ENCODE peak calls at places on chromosomes 3 and 15, in nine cellular contexts. D is osteocyte, H is stomach, R is fibroblast of pulmonary artery, Y is astrocyte of the spinal cord, F is RWPE1, G is esophagus squamous epithelium, J is AG04450, T is AG09309. Z is an unnamed sample.

GRCh38 chr3:177440456-177441105 is 243.3 kb upstream of the TBL1XR1 start:
- DNase-seq in D (no peak), H (no peak), R (no peak), Y (no peak), F (no peak), G (no peak), J (no peak), T (no peak), Z (no peak)

GRCh38 chr15:40340740-40341400 is at the start of gene CCDC9B:
- DNase-seq in D (peak), H (peak), R (peak), Y (peak), F (peak), G (no peak), J (no peak), T (peak), Z (no peak)

GRCh38 chr3:32973982-32974381 is 22.5 kb downstream of the CCR4 start:
- DNase-seq in D (no peak), H (no peak), R (no peak), Y (peak), F (no peak), G (no peak), J (peak), T (no peak), Z (no peak)

GRCh38 chr15:25060996-25061620 is 106.3 kb downstream of the SNRPN start:
- DNase-seq in D (peak), H (no peak), R (no peak), Y (no peak), F (no peak), G (no peak), J (no peak), T (no peak), Z (no peak)

GRCh38 chr15:66839511-66840112 is 137.6 kb downstream of the SMAD6 start:
- DNase-seq in D (no peak), H (no peak), R (no peak), Y (peak), F (no peak), G (no peak), J (no peak), T (no peak), Z (no peak)

GRCh38 chr3:73784647-73785420 is 160.1 kb upstream of the PDZRN3 start:
- DNase-seq in D (no peak), H (no peak), R (no peak), Y (peak), F (no peak), G (no peak), J (no peak), T (no peak), Z (no peak)

GRCh38 chr15:75840659-75841058 is 2.6 kb upstream of the UBE2Q2 start:
- DNase-seq in D (no peak), H (no peak), R (peak), Y (peak), F (peak), G (no peak), J (no peak), T (peak), Z (no peak)

GRCh38 chr3:18410205-18410604 is 14.9 kb downstream of the SATB1 start:
- DNase-seq in D (no peak), H (no peak), R (no peak), Y (no peak), F (no peak), G (no peak), J (no peak), T (no peak), Z (no peak)

GRCh38 chr3:152574461-152575079 is 260.4 kb upstream of the P2RY1 start:
- DNase-seq in D (no peak), H (no peak), R (peak), Y (peak), F (peak), G (no peak), J (no peak), T (peak), Z (no peak)

GRCh38 chr3:129346690-129347440 is 68.2 kb downstream of the HMCES start:
- DNase-seq in D (no peak), H (no peak), R (no peak), Y (no peak), F (no peak), G (no peak), J (no peak), T (no peak), Z (no peak)

GRCh38 chr3:42581709-42582473 is at the start of gene SEC22C:
- DNase-seq in D (peak), H (peak), R (peak), Y (peak), F (peak), G (peak), J (peak), T (peak), Z (peak)

GRCh38 chr15:94287794-94288246 is 56.5 kb downstream of the MCTP2 start:
- DNase-seq in D (no peak), H (peak), R (no peak), Y (no peak), F (no peak), G (no peak), J (no peak), T (no peak), Z (no peak)

GRCh38 chr15:74889390-74889881 is 406 bp upstream of the MPI start:
- DNase-seq in D (no peak), H (peak), R (peak), Y (no peak), F (no peak), G (no peak), J (no peak), T (no peak), Z (no peak)

GRCh38 chr3:73449774-73450173 is 175.0 kb downstream of the PDZRN3 start:
- DNase-seq in D (no peak), H (no peak), R (no peak), Y (no peak), F (no peak), G (no peak), J (no peak), T (no peak), Z (no peak)

GRCh38 chr3:60573494-60573893 is 677.8 kb downstream of the FHIT start:
- DNase-seq in D (no peak), H (no peak), R (no peak), Y (peak), F (peak), G (no peak), J (peak), T (no peak), Z (no peak)

GRCh38 chr3:66163222-66163621 is 57.6 kb upstream of the SLC25A26 start:
- DNase-seq in D (no peak), H (no peak), R (no peak), Y (no peak), F (no peak), G (no peak), J (no peak), T (no peak), Z (no peak)

GRCh38 chr15:70670680-70671079 is 92.7 kb downstream of the UACA start:
- DNase-seq in D (no peak), H (no peak), R (peak), Y (peak), F (peak), G (no peak), J (no peak), T (no peak), Z (no peak)
- TF ChIP-seq CTCF in D (peak), H (no peak), R (peak), Y (peak), F (peak), G (no peak), J (peak), T (no peak), Z (peak)

DNA sequence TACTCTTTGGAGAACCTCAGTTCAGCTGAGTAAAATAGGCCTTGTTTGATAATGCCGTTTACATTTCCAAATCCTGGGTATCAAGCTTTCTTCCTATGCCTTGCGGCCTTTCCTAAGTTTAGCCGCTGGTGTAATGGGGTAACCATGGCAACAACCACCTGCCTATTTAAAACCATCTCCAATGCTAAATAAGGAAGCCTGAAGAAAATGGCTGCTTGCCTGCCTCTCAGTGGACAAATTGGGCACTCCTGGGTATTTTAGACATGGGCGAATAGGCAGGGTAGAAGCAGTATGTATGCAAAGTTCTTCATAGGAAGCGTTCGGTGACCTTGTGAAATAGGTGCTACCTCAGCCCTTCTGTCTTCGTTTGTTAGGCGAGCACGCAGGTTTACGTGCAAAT is 122.7 kb downstream of the DGKG start:
- DNase-seq in D (no peak), H (peak), R (peak), Y (peak), F (no peak), G (no peak), J (no peak), T (no peak), Z (no peak)
- TF ChIP-seq CTCF in D (no peak), H (no peak), R (no peak), Y (no peak), F (no peak), G (no peak), J (no peak), T (no peak), Z (peak)

GRCh38 chr3:78497692-78498091 is 1270.1 kb downstream of the ROBO1 start:
- DNase-seq in D (no peak), H (no peak), R (peak), Y (no peak), F (no peak), G (no peak), J (no peak), T (peak), Z (no peak)
- TF ChIP-seq CTCF in D (no peak), H (no peak), R (no peak), Y (no peak), F (no peak), G (no peak), J (no peak), T (peak), Z (no peak)

GRCh38 chr3:52792961-52793695 is 1.5 kb upstream of the ITIH3 start:
- DNase-seq in D (no peak), H (no peak), R (no peak), Y (no peak), F (no peak), G (no peak), J (no peak), T (peak), Z (no peak)

GRCh38 chr3:52791396-52791795 is 3.2 kb upstream of the ITIH3 start:
- DNase-seq in D (no peak), H (no peak), R (no peak), Y (no peak), F (no peak), G (no peak), J (no peak), T (no peak), Z (no peak)

GRCh38 chr3:52793702-52794611 is 639 bp upstream of the ITIH3 start:
- DNase-seq in D (no peak), H (no peak), R (no peak), Y (no peak), F (no peak), G (no peak), J (no peak), T (no peak), Z (no peak)

GRCh38 chr3:52791928-52792327 is 2.7 kb upstream of the ITIH3 start:
- DNase-seq in D (no peak), H (no peak), R (no peak), Y (no peak), F (no peak), G (no peak), J (no peak), T (no peak), Z (no peak)

DNA sequence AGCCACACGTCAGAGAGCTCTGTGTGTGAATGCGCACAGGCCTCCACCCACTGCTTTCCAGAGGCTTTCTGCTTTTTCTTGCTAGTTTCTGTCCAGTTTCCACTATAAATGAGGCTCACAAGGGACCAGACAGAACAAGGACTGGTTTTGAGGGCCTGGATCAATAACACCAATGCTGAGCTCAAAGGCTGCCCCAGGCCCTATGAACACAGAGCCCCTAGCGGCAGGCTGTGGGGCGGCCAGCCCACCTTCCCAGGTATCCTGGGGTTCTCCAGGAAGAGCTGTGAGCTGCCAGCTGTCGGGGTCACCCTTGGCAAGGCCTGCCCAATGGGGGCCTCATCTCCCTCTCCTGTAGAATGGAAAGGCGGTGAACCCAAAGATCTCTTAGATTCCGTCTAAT is 2.2 kb upstream of the ITIH3 start:
- DNase-seq in D (no peak), H (no peak), R (no peak), Y (no peak), F (no peak), G (no peak), J (no peak), T (no peak), Z (no peak)
- TF ChIP-seq CTCF in D (no peak), H (no peak), R (no peak), Y (peak), F (no peak), G (no peak), J (peak), T (no peak), Z (peak)

DNA sequence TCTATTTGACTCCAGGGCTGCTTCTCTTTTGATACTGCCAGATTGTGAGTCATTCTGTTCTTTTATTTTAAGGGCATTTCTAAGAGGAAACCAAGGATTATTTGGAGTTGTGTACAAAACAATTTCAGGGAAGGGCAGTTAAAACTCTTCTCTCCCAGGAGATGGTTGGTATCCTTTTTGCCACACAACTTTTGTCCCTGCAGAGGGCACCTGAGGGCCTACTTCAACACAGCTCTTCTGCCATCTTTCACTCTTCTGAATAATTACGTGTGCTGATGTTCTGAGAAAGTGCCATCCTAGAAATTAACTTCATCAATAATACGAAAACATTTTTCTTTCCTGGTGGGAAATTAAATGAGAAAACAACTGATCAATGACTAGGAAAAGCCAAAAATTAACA is 75.7 kb upstream of the GADL1 start:
- DNase-seq in D (no peak), H (no peak), R (peak), Y (no peak), F (peak), G (no peak), J (no peak), T (no peak), Z (no peak)
- TF ChIP-seq CTCF in D (peak), H (no peak), R (peak), Y (peak), F (no peak), G (no peak), J (peak), T (peak), Z (no peak)

GRCh38 chr3:105999856-106000255 is 131.0 kb upstream of the CBLB start:
- DNase-seq in D (no peak), H (no peak), R (no peak), Y (no peak), F (no peak), G (no peak), J (no peak), T (no peak), Z (no peak)

GRCh38 chr3:105997466-105997799 is 128.6 kb upstream of the CBLB start:
- DNase-seq in D (no peak), H (no peak), R (no peak), Y (no peak), F (no peak), G (no peak), J (no peak), T (no peak), Z (no peak)

GRCh38 chr3:105996781-105997180 is 128.0 kb upstream of the CBLB start:
- DNase-seq in D (no peak), H (no peak), R (no peak), Y (peak), F (no peak), G (no peak), J (no peak), T (no peak), Z (no peak)

GRCh38 chr3:106001923-106002322 is 133.1 kb upstream of the CBLB start:
- DNase-seq in D (no peak), H (no peak), R (no peak), Y (no peak), F (no peak), G (no peak), J (no peak), T (no peak), Z (no peak)

DNA sequence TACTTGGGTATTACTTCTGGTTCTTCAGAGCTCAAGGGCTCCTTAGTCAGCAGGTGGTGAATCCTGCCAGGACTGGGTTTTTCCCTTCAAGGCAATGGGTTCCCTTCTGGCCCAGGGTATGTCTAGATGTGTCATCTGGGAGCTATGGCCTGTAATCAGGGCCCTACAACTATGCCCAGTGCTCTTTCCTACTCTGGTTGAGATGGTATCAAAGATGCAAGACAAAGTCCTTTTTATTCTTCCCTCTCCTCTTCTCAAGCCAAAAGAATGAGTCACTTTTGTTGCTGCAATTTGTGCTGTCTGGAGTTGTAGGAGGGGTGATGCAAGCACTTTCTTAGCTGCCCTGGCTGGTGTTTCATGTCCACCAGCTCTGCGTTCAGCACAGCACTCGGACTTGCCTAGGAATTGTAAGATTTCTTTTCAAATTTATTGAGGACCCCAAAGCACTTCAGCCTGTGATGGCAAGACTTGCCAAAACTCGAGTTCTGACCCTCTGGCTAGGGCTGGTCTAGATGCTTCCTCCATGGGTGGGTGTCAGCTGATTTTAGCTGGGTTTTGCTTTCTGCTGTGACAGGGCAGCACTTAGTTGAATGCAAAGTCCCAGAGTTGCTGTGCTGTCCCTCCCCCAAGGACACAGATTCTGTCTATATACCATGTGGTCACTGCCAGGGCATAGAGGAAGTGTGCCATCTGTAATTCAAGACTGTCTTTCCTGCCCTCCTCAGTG is 129.2 kb upstream of the CBLB start:
- DNase-seq in D (no peak), H (no peak), R (peak), Y (peak), F (peak), G (no peak), J (peak), T (peak), Z (no peak)
- TF ChIP-seq CTCF in D (no peak), H (no peak), R (no peak), Y (no peak), F (no peak), G (no peak), J (no peak), T (no peak), Z (no peak)

DNA sequence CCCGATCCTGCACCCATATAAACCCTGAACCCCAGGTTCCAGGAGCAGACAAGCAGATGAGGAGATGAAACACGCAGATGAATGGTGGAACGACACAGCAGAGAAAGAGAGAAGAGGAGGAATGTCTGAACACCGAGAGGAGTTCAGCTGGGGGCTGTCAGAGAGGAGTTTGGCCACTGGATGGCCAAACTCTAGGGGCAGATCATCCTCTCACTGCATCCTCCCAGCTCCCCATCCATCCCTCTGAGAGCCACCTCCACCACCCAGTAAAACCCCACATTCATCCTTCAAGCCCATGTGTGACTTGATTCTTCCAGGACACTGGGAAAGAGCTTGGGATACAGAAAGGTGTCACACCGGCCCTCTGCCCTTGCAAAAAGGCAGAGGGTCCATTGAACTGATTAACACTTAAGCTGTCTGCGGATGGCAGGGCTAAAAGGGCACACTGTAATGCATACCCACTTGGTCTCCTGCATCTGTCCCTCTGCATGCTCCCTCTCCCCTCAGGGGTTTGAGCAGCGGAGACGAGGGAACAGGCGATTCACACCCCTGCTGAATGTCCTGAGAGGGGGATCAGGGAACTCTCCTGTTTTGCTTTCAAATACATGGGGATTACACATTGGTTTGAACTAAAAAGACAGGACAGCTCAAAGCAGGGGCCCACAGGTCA is 53.8 kb downstream of the TMED3 start:
- DNase-seq in D (no peak), H (no peak), R (no peak), Y (no peak), F (no peak), G (no peak), J (no peak), T (no peak), Z (no peak)
- TF ChIP-seq CTCF in D (no peak), H (no peak), R (no peak), Y (no peak), F (no peak), G (no peak), J (no peak), T (no peak), Z (no peak)

DNA sequence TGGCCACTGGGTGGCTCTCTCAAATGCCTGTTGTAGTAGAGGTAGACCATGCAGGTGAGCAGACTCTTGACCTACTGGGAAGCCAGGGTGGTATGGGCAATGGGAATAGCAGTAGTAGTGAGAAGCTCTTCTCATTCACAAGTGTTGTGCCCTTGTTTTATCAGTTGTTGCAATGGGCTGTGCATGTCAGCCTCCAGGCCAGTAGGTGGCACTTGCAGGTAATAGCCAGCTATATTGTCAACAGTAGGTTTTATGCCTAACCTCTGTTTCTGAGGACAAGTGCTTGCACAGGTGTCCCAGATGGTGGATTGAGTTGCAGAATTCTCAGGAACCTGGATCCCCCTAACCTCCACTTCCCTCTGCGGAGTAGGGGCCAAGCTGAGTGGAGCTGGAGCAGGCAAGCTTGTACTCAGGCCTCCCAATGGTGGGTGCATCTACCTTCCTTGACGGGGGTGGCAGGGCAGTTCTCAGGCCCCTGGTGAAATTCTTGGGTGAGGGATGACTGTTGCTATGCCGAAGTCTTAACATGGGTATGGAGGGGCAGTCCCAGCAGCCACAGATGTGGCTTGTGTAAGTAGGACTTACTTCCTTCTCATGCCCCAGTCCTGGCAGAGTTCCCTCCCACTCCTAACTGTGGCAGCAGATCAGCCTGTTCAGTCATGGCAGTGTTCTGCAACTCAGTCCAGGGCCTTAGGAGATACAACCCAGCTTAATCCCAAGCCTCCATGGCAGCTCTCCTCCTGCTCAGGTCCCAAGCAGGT is 104.3 kb downstream of the NEO1 start:
- DNase-seq in D (no peak), H (no peak), R (no peak), Y (no peak), F (no peak), G (no peak), J (no peak), T (no peak), Z (no peak)
- TF ChIP-seq CTCF in D (no peak), H (no peak), R (no peak), Y (no peak), F (no peak), G (no peak), J (no peak), T (no peak), Z (no peak)

GRCh38 chr15:29935296-29936020 is 113.2 kb upstream of the TJP1 start:
- DNase-seq in D (no peak), H (peak), R (no peak), Y (no peak), F (no peak), G (no peak), J (no peak), T (no peak), Z (peak)
- TF ChIP-seq CTCF in D (no peak), H (peak), R (peak), Y (no peak), F (no peak), G (peak), J (peak), T (peak), Z (no peak)

GRCh38 chr3:184795493-184796198 is 16.3 kb upstream of the VPS8 start:
- DNase-seq in D (no peak), H (no peak), R (no peak), Y (no peak), F (no peak), G (no peak), J (no peak), T (no peak), Z (no peak)
- TF ChIP-seq CTCF in D (no peak), H (no peak), R (no peak), Y (no peak), F (no peak), G (no peak), J (no peak), T (no peak), Z (no peak)

Z was measured in type B pancreatic cell.